ENCODE peak calls at places on chromosomes 12 and 14, in four cellular contexts. Q, E, N and O are unnamed samples. For H3K27me3 and H3K36me3, the result is how much of the 10 kb centered on the place peaks cover.

GRCh38 chr14:48723841-48724495 is 862.2 kb downstream of the RPS29 start:
- DNase-seq in Q (no peak), E (no peak), N (no peak), O (no peak)

GRCh38 chr12:59600174-59600573 is 4.3 kb downstream of the SLC16A7 start:
- DNase-seq in Q (no peak), E (no peak), N (no peak), O (no peak)

GRCh38 chr12:89247541-89247942 is 104.8 kb downstream of the DUSP6 start:
- DNase-seq in Q (no peak), E (no peak), N (peak), O (peak)

GRCh38 chr12:107320929-107321618 is 227.7 kb upstream of the CRY1 start:
- DNase-seq in Q (no peak), E (peak), N (peak), O (peak)

GRCh38 chr12:57138526-57139272 is 8.7 kb downstream of the LRP1-AS start:
- DNase-seq in Q (no peak), E (no peak), N (peak), O (no peak)

GRCh38 chr14:30375280-30375892 is 183.6 kb upstream of the G2E3 start:
- DNase-seq in Q (peak), E (peak), N (peak), O (peak)

GRCh38 chr14:103539056-103539825 is 10.2 kb downstream of the TRMT61A start:
- DNase-seq in Q (no peak), E (no peak), N (no peak), O (no peak)

GRCh38 chr14:37584211-37585100 is 10.6 kb downstream of the FOXA1 start:
- DNase-seq in Q (no peak), E (no peak), N (peak), O (peak)

GRCh38 chr14:33685698-33686097 is 265.2 kb downstream of the EGLN3 start:
- DNase-seq in Q (no peak), E (no peak), N (no peak), O (no peak)

GRCh38 chr12:122021193-122021821 is 377 bp upstream of the BCL7A start:
- DNase-seq in Q (no peak), E (peak), N (peak), O (no peak)

GRCh38 chr14:66056926-66057552 is 429.1 kb upstream of the CCDC196 start:
- DNase-seq in Q (no peak), E (no peak), N (no peak), O (no peak)

GRCh38 chr14:68464716-68465115 is 328.2 kb downstream of the ZFP36L1 start:
- DNase-seq in Q (no peak), E (no peak), N (no peak), O (no peak)

GRCh38 chr14:103155013-103155412 is 31.8 kb downstream of the TNFAIP2 start:
- DNase-seq in Q (no peak), E (no peak), N (peak), O (no peak)

GRCh38 chr12:121823101-121823726 is 19.4 kb downstream of the SETD1B start:
- DNase-seq in Q (no peak), E (no peak), N (peak), O (peak)

GRCh38 chr12:116123511-116124258 is 153.8 kb downstream of the MED13L start:
- DNase-seq in Q (peak), E (no peak), N (peak), O (no peak)

GRCh38 chr14:70640938-70641547 is 673 bp upstream of the TTC9 start:
- DNase-seq in Q (peak), E (peak), N (peak), O (peak)

GRCh38 chr12:27969901-27970390 is 2.6 kb downstream of the PTHLH start:
- DNase-seq in Q (peak), E (peak), N (peak), O (no peak)

GRCh38 chr12:9509464-9510166 is 98.1 kb downstream of the KLRB1 start:
- DNase-seq in Q (no peak), E (no peak), N (no peak), O (no peak)

GRCh38 chr12:96258451-96258933 is 64.3 kb downstream of the ELK3 start:
- DNase-seq in Q (no peak), E (peak), N (peak), O (peak)

GRCh38 chr12:58530421-58531067 is 389.8 kb downstream of the LRIG3 start:
- DNase-seq in Q (no peak), E (no peak), N (no peak), O (no peak)

GRCh38 chr12:34399631-34400422 is 377.5 kb downstream of the ALG10 start:
- DNase-seq in Q (no peak), E (no peak), N (peak), O (peak)

GRCh38 chr12:94872671-94873367 is 130.7 kb downstream of the NDUFA12 start:
- DNase-seq in Q (no peak), E (no peak), N (peak), O (peak)

GRCh38 chr14:48275301-48275700 is 599.9 kb upstream of the MDGA2 start:
- DNase-seq in Q (no peak), E (no peak), N (no peak), O (no peak)

GRCh38 chr14:51780006-51780692 is 80.3 kb upstream of the GNG2 start:
- DNase-seq in Q (peak), E (peak), N (peak), O (peak)

GRCh38 chr14:91398192-91398591 is 19.4 kb downstream of the CCDC88C start:
- DNase-seq in Q (no peak), E (no peak), N (no peak), O (no peak)

GRCh38 chr12:53998900-53999236 is 1.1 kb upstream of the HOXC9 start:
- DNase-seq in Q (no peak), E (no peak), N (no peak), O (no peak)

GRCh38 chr12:53999596-54000104 is 311 bp upstream of the HOXC9 start:
- DNase-seq in Q (no peak), E (no peak), N (peak), O (peak)

GRCh38 chr12:54000774-54001114 is 783 bp downstream of the HOXC9 start:
- DNase-seq in Q (no peak), E (no peak), N (no peak), O (no peak)

GRCh38 chr12:54001283-54002187 is 1.6 kb downstream of the HOXC9 start:
- DNase-seq in Q (no peak), E (no peak), N (no peak), O (no peak)

GRCh38 chr12:54000105-54000773 is at the start of gene HOXC9:
- DNase-seq in Q (no peak), E (no peak), N (peak), O (no peak)
- H3K27me3 ChIP-seq in Q (half or more), E (half or more), N (half or more), O (half or more)

GRCh38 chr12:4809449-4810218 is 89.4 kb downstream of the GALNT8 start:
- DNase-seq in Q (peak), E (no peak), N (peak), O (peak)
- H3K4me3 ChIP-seq in Q (peak), E (no peak), N (peak), O (peak)

GRCh38 chr12:111519937-111520336 is 79.2 kb downstream of the ATXN2 start:
- DNase-seq in Q (no peak), E (no peak), N (no peak), O (no peak)

GRCh38 chr12:111519083-111519482 is 80.0 kb downstream of the ATXN2 start:
- DNase-seq in Q (no peak), E (no peak), N (no peak), O (no peak)

GRCh38 chr12:111523587-111523986 is 75.5 kb downstream of the ATXN2 start:
- DNase-seq in Q (no peak), E (no peak), N (no peak), O (no peak)
- H3K36me3 ChIP-seq in Q (half or more), E (under half), N (half or more), O (under half)

GRCh38 chr14:99684356-99684952 is 356 bp downstream of the CYP46A1 start:
- DNase-seq in Q (no peak), E (no peak), N (no peak), O (no peak)
- H3K27me3 ChIP-seq in Q (under half), E (under half), N (under half), O (under half)

GRCh38 chr12:132465269-132466190 is 24.4 kb upstream of the FBRSL1 start:
- DNase-seq in Q (no peak), E (no peak), N (no peak), O (no peak)

GRCh38 chr12:132469423-132469822 is 20.5 kb upstream of the FBRSL1 start:
- DNase-seq in Q (no peak), E (peak), N (no peak), O (no peak)

GRCh38 chr12:132462778-132463177 is 27.2 kb upstream of the FBRSL1 start:
- DNase-seq in Q (no peak), E (no peak), N (no peak), O (no peak)

GRCh38 chr12:132464820-132465219 is 25.1 kb upstream of the FBRSL1 start:
- DNase-seq in Q (no peak), E (no peak), N (no peak), O (no peak)

GRCh38 chr12:132466241-132467188 is 23.4 kb upstream of the FBRSL1 start:
- DNase-seq in Q (no peak), E (no peak), N (no peak), O (no peak)
- H3K4me3 ChIP-seq in Q (no peak), E (no peak), N (no peak), O (no peak)

GRCh38 chr12:81465881-81466280 is 293.3 kb downstream of the PPFIA2 start:
- DNase-seq in Q (no peak), E (no peak), N (no peak), O (no peak)
- H3K36me3 ChIP-seq in Q (under half), E (under half), N (under half), O (under half)

GRCh38 chr12:114131824-114132223 is 165.7 kb upstream of the RBM19 start:
- DNase-seq in Q (no peak), E (no peak), N (peak), O (peak)
- H3K27me3 ChIP-seq in Q (under half), E (under half), N (under half), O (under half)